ENCODE peak calls at places on chromosomes 13 and 19, in four cellular contexts. V is iris pigment epithelial cell, H is HEK293T, B is Kasumi-1. D is an unnamed sample.

GRCh38 chr13:106520205-106521004 is 15.1 kb downstream of the EFNB2 start:
- DNase-seq in B (peak), V (peak), H (no peak), D (no peak)

GRCh38 chr19:38841787-38842438 is 7.9 kb downstream of the HNRNPL start:
- DNase-seq in V (no peak), B (no peak), H (no peak), D (no peak)

GRCh38 chr13:32781906-32782305 is 195.7 kb downstream of the PDS5B start:
- DNase-seq in B (no peak), H (no peak), V (no peak), D (no peak)

GRCh38 chr13:37058801-37059135 is 720 bp downstream of the SUPT20H start:
- DNase-seq in B (peak), H (peak), V (peak), D (no peak)

GRCh38 chr13:20684535-20684934 is 19.0 kb upstream of the IL17D start:
- DNase-seq in V (peak), H (no peak), B (no peak), D (no peak)

GRCh38 chr13:42272776-42273175 is 824 bp downstream of the AKAP11 start:
- DNase-seq in V (no peak), H (no peak), B (no peak), D (no peak)

GRCh38 chr13:33184131-33184485 is 101.4 kb downstream of the STARD13 start:
- DNase-seq in H (no peak), B (no peak), V (no peak), D (no peak)

GRCh38 chr13:111423168-111423785 is 102.8 kb downstream of the TEX29 start:
- DNase-seq in B (no peak), H (no peak), V (no peak), D (no peak)

GRCh38 chr19:39671739-39672363 is 16.1 kb downstream of the LGALS16 start:
- DNase-seq in V (peak), B (peak), H (peak), D (no peak)

D was measured in NK-92 treated with Interleukin-12 subunit alpha and Interleukin-12 subunit beta, amount 100 ng/mL, for 24 hours.